ENCODE peak calls at places on chromosome 18, in nine cellular contexts. M is transverse colon, C is stomach, U is HepG2, R is upper lobe of left lung, O is tibial nerve, D is K562, E is suprapubic skin, J is A549. H is an unnamed sample.

GRCh38 chr18:79942786-79943607 is 8.5 kb downstream of the SLC66A2 start:
- DNase-seq in C (peak), R (peak), D (no peak), U (no peak), J (no peak), O (no peak), E (peak), M (peak), H (peak)

GRCh38 chr18:34493566-34494358 is 216.3 kb upstream of the DTNA start:
- DNase-seq in R (no peak), O (no peak), M (no peak), E (no peak), J (no peak), D (no peak), U (peak), C (no peak), H (no peak)

GRCh38 chr18:2857491-2858063 is 10.8 kb downstream of the EMILIN2 start:
- DNase-seq in M (peak), U (no peak), C (peak), E (peak), J (no peak), R (peak), O (peak), D (no peak), H (peak)

GRCh38 chr18:55522011-55522410 is 66.0 kb downstream of the TCF4 start:
- DNase-seq in J (no peak), C (no peak), D (peak), M (peak), R (no peak), O (no peak), U (no peak), E (no peak), H (no peak)

GRCh38 chr18:39661856-39662366 is 2096.3 kb upstream of the CELF4 start:
- DNase-seq in C (no peak), O (no peak), D (no peak), J (no peak), U (no peak), M (no peak), R (no peak), E (no peak), H (no peak)

GRCh38 chr18:46577546-46577945 is 79.5 kb downstream of the LOXHD1 start:
- DNase-seq in D (no peak), M (no peak), J (no peak), O (no peak), R (no peak), E (no peak), C (no peak), U (no peak), H (no peak)

GRCh38 chr18:71168576-71169145 is 879.8 kb downstream of the SOCS6 start:
- DNase-seq in M (no peak), E (no peak), D (no peak), O (no peak), R (no peak), J (no peak), U (no peak), C (no peak), H (no peak)

GRCh38 chr18:35949903-35950627 is 22.4 kb upstream of the RMP24 start:
- DNase-seq in M (peak), U (peak), C (peak), E (no peak), D (peak), O (peak), R (peak), J (peak), H (peak)

GRCh38 chr18:55346961-55347740 is 240.8 kb downstream of the TCF4 start:
- DNase-seq in M (no peak), U (no peak), E (no peak), D (no peak), J (no peak), R (no peak), O (no peak), C (no peak), H (no peak)

GRCh38 chr18:32310119-32310518 is 120.3 kb downstream of the MEP1B start:
- DNase-seq in D (no peak), U (no peak), E (no peak), O (no peak), J (no peak), C (no peak), R (no peak), M (no peak), H (no peak)

GRCh38 chr18:8898990-8899389 is 193.6 kb downstream of the MTCL1 start:
- DNase-seq in M (no peak), D (peak), O (no peak), U (no peak), C (no peak), R (no peak), J (no peak), E (no peak), H (no peak)

GRCh38 chr18:22347624-22348511 is 69.8 kb downstream of the CTAGE1 start:
- DNase-seq in J (no peak), R (peak), U (no peak), O (no peak), E (no peak), C (no peak), M (peak), D (no peak), H (peak)

GRCh38 chr18:64851796-64852195 is 702.9 kb upstream of the LINC00305 start:
- DNase-seq in E (no peak), O (no peak), D (no peak), U (no peak), J (no peak), M (no peak), R (no peak), C (no peak), H (no peak)

GRCh38 chr18:50231621-50232020 is 34.7 kb downstream of the CFAP53 start:
- DNase-seq in R (no peak), C (no peak), U (no peak), E (no peak), M (no peak), D (no peak), O (no peak), J (no peak), H (no peak)

GRCh38 chr18:40258298-40258697 is 1696.7 kb upstream of the PIK3C3 start:
- DNase-seq in M (no peak), U (no peak), D (no peak), O (no peak), C (no peak), J (no peak), R (no peak), E (no peak), H (no peak)

GRCh38 chr18:8701546-8702118 is 3.7 kb upstream of the MTCL1 start:
- DNase-seq in C (no peak), U (peak), R (peak), M (no peak), E (no peak), D (no peak), J (peak), O (no peak), H (no peak)

GRCh38 chr18:48614005-48614404 is 75.2 kb downstream of the CTIF start:
- DNase-seq in M (no peak), R (no peak), C (no peak), U (no peak), O (no peak), J (no peak), D (no peak), E (no peak), H (no peak)

GRCh38 chr18:48613589-48613988 is 74.8 kb downstream of the CTIF start:
- DNase-seq in C (no peak), O (peak), M (peak), U (no peak), R (no peak), E (no peak), J (no peak), D (no peak), H (peak)

GRCh38 chr18:48616484-48617255 is 77.8 kb downstream of the CTIF start:
- DNase-seq in R (no peak), J (no peak), E (no peak), O (no peak), M (no peak), C (no peak), D (no peak), U (no peak), H (no peak)

GRCh38 chr18:48612917-48613316 is 74.1 kb downstream of the CTIF start:
- DNase-seq in U (no peak), C (no peak), D (no peak), M (no peak), J (no peak), E (no peak), R (no peak), O (no peak), H (no peak)

DNA sequence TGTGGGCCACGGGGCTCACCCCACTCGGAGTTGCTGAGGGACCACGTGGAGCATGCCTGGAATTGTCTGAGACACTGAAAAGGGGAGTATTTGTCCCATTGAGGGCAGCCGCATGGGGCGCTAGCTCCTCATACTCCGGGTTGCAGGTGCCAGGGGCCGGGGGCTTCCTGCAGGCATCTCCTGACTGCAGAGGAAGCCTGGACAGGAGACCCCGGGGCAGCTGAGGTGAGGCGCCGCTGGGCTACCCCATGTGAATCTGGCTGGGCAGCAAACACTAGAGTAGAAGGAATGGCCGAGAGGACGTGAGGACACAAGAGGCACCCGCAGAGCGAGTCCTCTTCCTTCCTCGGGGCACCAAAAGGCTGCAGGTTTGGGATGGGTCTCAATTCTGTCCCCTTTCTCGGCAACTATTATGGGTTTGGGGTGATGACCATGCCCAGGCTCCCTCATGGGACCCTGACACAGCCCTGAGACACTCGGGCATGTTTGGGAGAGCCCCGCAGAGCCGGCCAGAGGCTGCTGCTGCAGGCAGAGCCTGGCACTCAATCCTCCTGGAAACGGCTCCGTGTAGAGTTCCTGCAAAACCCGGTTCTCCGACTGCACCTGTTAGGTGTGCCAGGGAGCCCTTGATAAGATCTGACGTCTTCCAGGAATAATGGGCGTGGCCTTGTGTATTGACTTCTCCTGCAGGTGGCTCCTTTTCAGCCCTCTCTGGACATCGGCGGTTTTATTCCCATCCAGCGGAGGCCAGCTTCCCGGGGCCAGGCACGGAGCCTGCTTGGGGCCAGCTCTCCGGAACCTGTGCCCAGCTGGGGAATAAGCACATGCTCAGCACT is 77.0 kb downstream of the CTIF start:
- DNase-seq in M (peak), U (no peak), E (no peak), C (peak), J (no peak), R (peak), D (no peak), O (no peak), H (no peak)
- TF ChIP-seq EP300 in M (no peak), U (no peak), E (no peak), C (no peak), J (no peak), R (no peak), D (no peak), O (no peak), H (no peak)

GRCh38 chr18:68417826-68418225 is 297.1 kb downstream of the TMX3 start:
- DNase-seq in M (no peak), O (no peak), R (no peak), E (no peak), J (no peak), U (no peak), D (no peak), C (no peak), H (no peak)

GRCh38 chr18:68417166-68417776 is 297.6 kb downstream of the TMX3 start:
- DNase-seq in O (no peak), R (no peak), U (no peak), E (no peak), C (no peak), D (no peak), J (no peak), M (no peak), H (no peak)

GRCh38 chr18:68418226-68418868 is 296.6 kb downstream of the TMX3 start:
- DNase-seq in E (no peak), R (no peak), U (no peak), M (no peak), D (no peak), C (no peak), J (no peak), O (no peak), H (no peak)

GRCh38 chr18:68418881-68419280 is 296.0 kb downstream of the TMX3 start:
- DNase-seq in D (no peak), O (no peak), U (no peak), C (no peak), E (no peak), R (no peak), J (no peak), M (no peak), H (no peak)

DNA sequence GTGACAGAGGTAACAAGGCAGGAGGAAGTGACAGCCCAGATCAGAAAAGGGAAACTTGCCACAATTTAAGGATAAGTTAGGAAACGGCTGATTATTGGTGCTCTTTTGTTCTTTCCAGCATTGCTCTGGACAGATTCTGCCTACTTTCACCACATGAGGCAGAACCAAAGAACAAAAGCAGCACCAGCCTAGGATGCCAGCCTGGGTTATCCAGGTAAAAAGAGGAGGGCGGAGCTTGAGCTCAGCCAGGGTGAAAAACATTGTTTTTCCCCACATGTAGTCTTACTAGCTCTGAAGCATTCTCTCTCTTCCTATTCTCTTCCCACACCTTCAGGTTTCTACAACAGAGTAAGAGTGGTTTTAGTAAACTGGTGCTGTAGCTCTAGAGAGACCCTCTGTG is 300.5 kb downstream of the TMX3 start:
- DNase-seq in M (no peak), O (no peak), C (no peak), U (no peak), D (no peak), J (no peak), E (no peak), R (no peak), H (no peak)
- H3K4me3 ChIP-seq in M (no peak), O (no peak), C (no peak), U (no peak), D (no peak), J (no peak), E (no peak), R (no peak), H (no peak)

DNA sequence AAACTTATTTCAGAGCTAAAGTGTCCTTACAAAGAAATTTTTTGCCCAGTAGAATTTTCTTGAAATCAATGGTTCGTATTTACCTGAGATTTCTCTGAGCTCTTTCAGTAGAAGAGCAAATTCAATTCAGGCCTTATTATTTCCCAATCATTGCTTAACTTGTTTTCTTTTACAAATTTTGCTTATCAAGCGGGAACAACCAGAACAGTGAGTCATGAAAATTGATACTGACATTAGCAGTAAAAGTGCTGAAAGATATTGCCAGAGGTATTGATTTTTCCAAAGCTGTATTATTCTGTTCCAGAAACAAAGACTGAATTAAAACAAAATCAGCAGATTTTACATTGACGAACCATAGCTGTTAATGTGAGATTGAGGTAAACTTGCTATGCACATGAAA is 10.1 kb upstream of the RIOK3 start:
- DNase-seq in M (no peak), U (no peak), O (no peak), D (no peak), E (no peak), R (no peak), C (no peak), J (no peak), H (no peak)
- TF ChIP-seq POLR2A in M (no peak), U (no peak), O (no peak), D (no peak), E (no peak), R (no peak), C (no peak), J (no peak), H (no peak)

GRCh38 chr18:44804033-44804432 is 123.3 kb downstream of the SETBP1 start:
- DNase-seq in J (no peak), C (no peak), D (no peak), U (no peak), O (no peak), E (no peak), M (no peak), R (no peak), H (no peak)

GRCh38 chr18:44801796-44802195 is 121.1 kb downstream of the SETBP1 start:
- DNase-seq in C (no peak), D (no peak), U (no peak), M (no peak), O (no peak), R (no peak), J (no peak), E (no peak), H (no peak)

GRCh38 chr18:44805176-44805575 is 124.5 kb downstream of the SETBP1 start:
- DNase-seq in O (no peak), R (no peak), E (no peak), J (no peak), C (no peak), D (no peak), M (no peak), U (no peak), H (no peak)

GRCh38 chr18:44802508-44802907 is 121.8 kb downstream of the SETBP1 start:
- DNase-seq in C (no peak), O (no peak), M (no peak), J (no peak), U (no peak), R (no peak), D (no peak), E (no peak), H (no peak)

DNA sequence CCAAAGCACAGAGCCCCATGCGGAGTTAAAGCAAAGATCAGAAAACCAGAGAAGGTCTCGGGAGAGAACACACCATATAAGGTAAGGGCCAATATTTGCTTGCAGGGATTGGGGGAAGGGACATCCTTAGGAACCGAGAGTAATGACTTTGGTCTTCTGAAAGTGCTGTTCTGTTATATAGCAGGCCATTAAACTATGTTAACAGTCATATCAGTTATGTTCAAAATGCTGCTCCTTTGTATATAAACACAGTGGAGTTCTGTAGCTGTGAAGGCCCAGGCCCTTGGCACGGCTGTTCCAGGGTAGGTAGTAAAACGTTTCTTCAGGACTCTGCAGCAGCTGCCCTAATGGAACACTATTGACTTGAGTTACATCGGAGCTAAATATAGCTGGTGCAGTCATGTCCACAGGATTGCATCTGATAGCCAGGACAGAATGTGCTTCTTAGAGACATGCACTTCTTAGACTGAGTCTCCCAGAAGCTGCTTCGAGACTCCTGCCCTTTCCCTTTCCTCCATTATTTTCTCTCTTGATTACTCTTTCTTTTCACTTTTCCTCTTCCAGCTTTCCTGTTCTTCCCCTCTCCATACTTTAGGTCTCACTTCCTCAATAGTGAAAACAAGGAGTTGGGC is 122.4 kb downstream of the SETBP1 start:
- DNase-seq in O (peak), R (peak), C (peak), U (peak), D (no peak), E (no peak), M (peak), J (no peak), H (peak)
- TF ChIP-seq EP300 in O (peak), R (no peak), C (peak), U (no peak), D (no peak), E (peak), M (peak), J (no peak), H (peak)

DNA sequence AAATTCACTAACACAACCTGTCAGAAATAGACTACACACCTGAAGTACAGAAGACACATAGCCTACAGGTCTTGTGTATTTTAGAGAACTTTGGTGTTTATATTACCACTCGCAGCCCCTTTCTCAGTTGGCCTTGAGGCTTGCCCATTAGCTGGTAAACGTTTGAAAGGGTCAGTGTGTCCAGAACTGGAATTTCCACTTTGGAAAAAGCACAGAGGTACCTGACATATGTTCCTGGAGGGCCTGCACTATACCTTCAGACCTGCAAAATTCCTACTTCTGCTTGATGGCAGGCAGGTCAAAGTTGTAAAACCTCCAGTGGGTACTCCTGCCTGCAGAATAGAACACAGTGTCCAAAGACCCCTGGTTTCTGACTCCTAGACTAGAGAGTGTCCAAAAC is 3.0 kb downstream of the KCTD1 start:
- DNase-seq in D (no peak), E (no peak), C (no peak), O (no peak), M (no peak), R (no peak), J (no peak), U (peak), H (no peak)
- H3K4me3 ChIP-seq in D (no peak), E (peak), C (peak), O (no peak), M (no peak), R (no peak), J (peak), U (peak), H (no peak)

DNA sequence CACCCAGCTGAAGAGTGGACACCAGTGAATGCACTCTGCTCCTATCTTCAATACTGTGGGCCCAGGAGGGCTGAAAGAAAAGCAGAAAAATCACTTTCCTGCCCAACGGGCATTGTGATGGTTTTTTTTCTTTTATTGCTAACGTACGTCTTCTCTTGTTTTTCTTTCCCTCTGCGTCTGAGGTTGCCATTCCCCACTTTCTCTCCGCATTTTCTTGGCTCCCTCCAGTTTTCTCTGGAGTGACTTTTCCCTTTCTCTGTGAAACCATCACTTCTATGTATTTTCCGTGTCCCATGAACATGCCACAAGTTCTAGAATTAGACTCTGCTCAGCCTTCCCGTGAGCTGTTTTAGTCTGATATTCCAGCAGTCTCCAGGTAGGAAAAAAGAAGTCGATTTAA is 169.2 kb downstream of the BCL2 start:
- DNase-seq in R (no peak), E (no peak), O (no peak), U (no peak), C (no peak), J (no peak), M (no peak), D (no peak), H (no peak)
- TF ChIP-seq POLR2A in R (no peak), E (no peak), O (no peak), U (no peak), C (no peak), J (no peak), M (no peak), D (no peak), H (no peak)

GRCh38 chr18:78584167-78585022 is 395.2 kb upstream of the SALL3 start:
- DNase-seq in M (no peak), C (no peak), O (no peak), J (no peak), D (no peak), U (no peak), R (no peak), E (no peak), H (no peak)
- TF ChIP-seq EP300 in M (no peak), C (no peak), O (no peak), J (no peak), D (no peak), U (no peak), R (no peak), E (no peak), H (no peak)